ENCODE peak calls at places on chromosomes 1 and 21, in six cellular contexts. One of them, this sample, is unnamed.

GRCh38 chr21:19489930-19490329 is 1086.3 kb upstream of the TMPRSS15 start:
- DNase-seq in lower lobe of right lung: no peak
- DNase-seq in IMR-90: no peak
- DNase-seq in cardiac fibroblast: no peak
- DNase-seq in cardiac muscle cell: no peak
- DNase-seq in fibroblast of pulmonary artery: no peak
- DNase-seq in this sample: no peak

GRCh38 chr1:214563881-214564280 is 12.5 kb upstream of the PTPN14 start:
- DNase-seq in lower lobe of right lung: no peak
- DNase-seq in IMR-90: peak; percentile 40
- DNase-seq in cardiac fibroblast: peak; percentile 66
- DNase-seq in cardiac muscle cell: peak; percentile 76
- DNase-seq in fibroblast of pulmonary artery: peak; percentile 75
- DNase-seq in this sample: no peak

GRCh38 chr1:3197781-3198316 is 128.8 kb downstream of the PRDM16 start:
- DNase-seq in lower lobe of right lung: no peak
- DNase-seq in IMR-90: no peak
- DNase-seq in cardiac fibroblast: no peak
- DNase-seq in cardiac muscle cell: no peak
- DNase-seq in fibroblast of pulmonary artery: no peak
- DNase-seq in this sample: no peak

GRCh38 chr1:186781731-186782130 is 47.0 kb upstream of the PLA2G4A start:
- DNase-seq in lower lobe of right lung: no peak
- DNase-seq in IMR-90: no peak
- DNase-seq in cardiac fibroblast: peak; percentile 25
- DNase-seq in cardiac muscle cell: peak; percentile 46
- DNase-seq in fibroblast of pulmonary artery: peak; percentile 44
- DNase-seq in this sample: no peak

GRCh38 chr1:235998812-235999211 is 66.1 kb downstream of the NID1 start:
- DNase-seq in lower lobe of right lung: no peak
- DNase-seq in IMR-90: no peak
- DNase-seq in cardiac fibroblast: peak; percentile 50
- DNase-seq in cardiac muscle cell: no peak
- DNase-seq in fibroblast of pulmonary artery: no peak
- DNase-seq in this sample: no peak

GRCh38 chr1:111983500-111983899 is 6.0 kb downstream of the KCND3 start:
- DNase-seq in lower lobe of right lung: no peak
- DNase-seq in IMR-90: no peak
- DNase-seq in cardiac fibroblast: no peak
- DNase-seq in cardiac muscle cell: no peak
- DNase-seq in fibroblast of pulmonary artery: no peak
- DNase-seq in this sample: no peak

GRCh38 chr1:185636848-185637247 is 97.3 kb upstream of the HMCN1 start:
- DNase-seq in lower lobe of right lung: no peak
- DNase-seq in IMR-90: no peak
- DNase-seq in cardiac fibroblast: no peak
- DNase-seq in cardiac muscle cell: no peak
- DNase-seq in fibroblast of pulmonary artery: no peak
- DNase-seq in this sample: no peak

GRCh38 chr1:205229916-205230700 is 2.4 kb downstream of the TMCC2 start:
- DNase-seq in lower lobe of right lung: no peak
- DNase-seq in IMR-90: no peak
- DNase-seq in cardiac fibroblast: no peak
- DNase-seq in cardiac muscle cell: no peak
- DNase-seq in fibroblast of pulmonary artery: no peak
- DNase-seq in this sample: no peak

GRCh38 chr1:205301220-205301821 is 20.2 kb downstream of the NUAK2 start:
- DNase-seq in lower lobe of right lung: peak; percentile 91
- DNase-seq in IMR-90: peak; percentile 97
- DNase-seq in cardiac fibroblast: peak; percentile 95
- DNase-seq in cardiac muscle cell: peak; percentile 99
- DNase-seq in fibroblast of pulmonary artery: peak; percentile 98
- DNase-seq in this sample: peak; percentile 96

GRCh38 chr21:44865561-44866280 is 7.8 kb downstream of the PTTG1IP start:
- DNase-seq in lower lobe of right lung: no peak
- DNase-seq in IMR-90: no peak
- DNase-seq in cardiac fibroblast: peak; percentile 23
- DNase-seq in cardiac muscle cell: peak; percentile 18
- DNase-seq in fibroblast of pulmonary artery: peak; percentile 17
- DNase-seq in this sample: peak; percentile 7

DNA sequence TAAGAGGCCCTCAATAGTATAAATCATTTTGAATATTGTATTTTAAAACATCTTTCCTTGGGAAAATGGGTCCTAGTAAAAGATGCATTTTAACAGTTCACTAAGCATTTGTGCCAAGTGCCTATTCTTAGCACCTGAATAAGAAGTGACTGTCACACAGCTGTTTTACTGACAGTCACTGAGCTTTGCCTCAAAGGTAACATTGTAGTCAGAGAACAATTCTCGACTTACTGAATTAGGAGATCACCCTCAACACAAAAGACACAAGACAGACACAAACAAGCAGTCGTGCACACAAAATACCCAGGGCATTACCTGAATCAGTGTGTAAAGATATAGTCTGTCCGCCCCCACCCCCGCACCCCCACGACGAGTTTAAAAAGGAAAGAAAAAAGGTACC is 388 bp downstream of the ESRRG start:
- DNase-seq in lower lobe of right lung: no peak
- DNase-seq in IMR-90: no peak
- DNase-seq in cardiac fibroblast: no peak
- DNase-seq in cardiac muscle cell: no peak
- DNase-seq in fibroblast of pulmonary artery: no peak
- DNase-seq in this sample: no peak
- H3K4me3 ChIP-seq in lower lobe of right lung: peak overlapping the region; percentile 45
- H3K4me3 ChIP-seq in IMR-90: peak overlapping the region; percentile 37
- H3K4me3 ChIP-seq in cardiac fibroblast: no peak overlapping the region
- H3K4me3 ChIP-seq in cardiac muscle cell: peak overlapping the region; percentile 44
- H3K4me3 ChIP-seq in fibroblast of pulmonary artery: no peak overlapping the region
- H3K4me3 ChIP-seq in this sample: peak overlapping the region; percentile 46

GRCh38 chr1:13703558-13704485 is 3.8 kb downstream of the PRDM2 start:
- DNase-seq in lower lobe of right lung: no peak
- DNase-seq in IMR-90: no peak
- DNase-seq in cardiac fibroblast: no peak
- DNase-seq in cardiac muscle cell: no peak
- DNase-seq in fibroblast of pulmonary artery: no peak
- DNase-seq in this sample: no peak
- TF ChIP-seq CTCF in lower lobe of right lung: no peak
- TF ChIP-seq CTCF in IMR-90: no peak
- TF ChIP-seq CTCF in cardiac fibroblast: peak; percentile 4
- TF ChIP-seq CTCF in cardiac muscle cell: no peak
- TF ChIP-seq CTCF in fibroblast of pulmonary artery: peak; percentile 7
- TF ChIP-seq CTCF in this sample: peak; percentile 13

DNA sequence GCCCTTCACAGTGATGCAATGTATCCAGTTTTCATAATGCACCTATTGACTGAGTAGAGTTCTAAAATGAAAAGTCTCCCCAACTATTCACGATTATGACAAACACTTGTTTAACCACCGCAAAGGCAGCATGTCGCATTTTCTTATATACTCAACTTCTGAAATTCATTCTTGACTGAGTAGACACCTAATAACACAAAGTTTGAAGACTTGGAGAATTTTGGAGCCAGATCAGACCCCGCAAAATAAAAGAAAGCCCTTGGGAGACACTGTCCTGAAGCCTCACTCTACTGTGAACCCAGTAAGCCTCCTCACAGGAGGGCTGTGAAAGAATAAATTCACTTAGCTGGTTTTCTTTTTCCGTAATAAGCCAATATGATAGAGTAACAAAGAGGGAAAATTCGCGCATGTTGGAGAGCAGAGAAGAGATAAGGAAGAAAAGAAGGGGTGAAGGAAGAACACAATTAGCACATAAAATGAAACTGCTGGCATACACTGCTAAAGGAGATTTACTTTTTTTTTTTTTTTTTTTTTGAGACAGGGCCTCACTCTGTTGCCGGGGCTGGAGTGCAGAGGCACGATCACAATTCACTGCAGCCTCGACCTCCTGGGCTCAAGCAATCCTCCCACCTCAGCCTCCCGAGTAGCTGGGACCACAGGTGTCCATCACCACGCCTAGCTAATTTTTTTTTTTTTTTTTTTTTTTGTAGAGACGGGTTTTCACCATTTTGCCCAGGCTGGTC is 492 bp upstream of the COLGALT2 start:
- DNase-seq in lower lobe of right lung: no peak
- DNase-seq in IMR-90: no peak
- DNase-seq in cardiac fibroblast: no peak
- DNase-seq in cardiac muscle cell: no peak
- DNase-seq in fibroblast of pulmonary artery: no peak
- DNase-seq in this sample: no peak
- H3K4me3 ChIP-seq in lower lobe of right lung: peak overlapping the region; percentile 69
- H3K4me3 ChIP-seq in IMR-90: peak overlapping the region; percentile 96
- H3K4me3 ChIP-seq in cardiac fibroblast: no peak overlapping the region
- H3K4me3 ChIP-seq in cardiac muscle cell: peak overlapping the region; percentile 60
- H3K4me3 ChIP-seq in fibroblast of pulmonary artery: peak overlapping the region; percentile 56
- H3K4me3 ChIP-seq in this sample: no peak overlapping the region

GRCh38 chr1:174075245-174075692 is 53.1 kb upstream of the RC3H1 start:
- DNase-seq in lower lobe of right lung: no peak
- DNase-seq in IMR-90: no peak
- DNase-seq in cardiac fibroblast: peak; percentile 15
- DNase-seq in cardiac muscle cell: peak; percentile 37
- DNase-seq in fibroblast of pulmonary artery: no peak
- DNase-seq in this sample: no peak

GRCh38 chr1:174072546-174072945 is 50.4 kb upstream of the RC3H1 start:
- DNase-seq in lower lobe of right lung: no peak
- DNase-seq in IMR-90: no peak
- DNase-seq in cardiac fibroblast: no peak
- DNase-seq in cardiac muscle cell: no peak
- DNase-seq in fibroblast of pulmonary artery: no peak
- DNase-seq in this sample: no peak

GRCh38 chr1:174077755-174078490 is 55.8 kb upstream of the RC3H1 start:
- DNase-seq in lower lobe of right lung: no peak
- DNase-seq in IMR-90: no peak
- DNase-seq in cardiac fibroblast: no peak
- DNase-seq in cardiac muscle cell: no peak
- DNase-seq in fibroblast of pulmonary artery: no peak
- DNase-seq in this sample: peak; percentile 9

GRCh38 chr1:174070614-174071013 is 48.5 kb upstream of the RC3H1 start:
- DNase-seq in lower lobe of right lung: no peak
- DNase-seq in IMR-90: no peak
- DNase-seq in cardiac fibroblast: no peak
- DNase-seq in cardiac muscle cell: no peak
- DNase-seq in fibroblast of pulmonary artery: no peak
- DNase-seq in this sample: no peak

GRCh38 chr1:174074757-174075156 is 52.6 kb upstream of the RC3H1 start:
- DNase-seq in lower lobe of right lung: no peak
- DNase-seq in IMR-90: peak; percentile 55
- DNase-seq in cardiac fibroblast: peak; percentile 60
- DNase-seq in cardiac muscle cell: peak; percentile 53
- DNase-seq in fibroblast of pulmonary artery: peak; percentile 59
- DNase-seq in this sample: peak; percentile 39
- TF ChIP-seq CTCF in lower lobe of right lung: peak; percentile 27
- TF ChIP-seq CTCF in IMR-90: peak; percentile 64
- TF ChIP-seq CTCF in cardiac fibroblast: peak; percentile 30
- TF ChIP-seq CTCF in cardiac muscle cell: peak; percentile 39
- TF ChIP-seq CTCF in fibroblast of pulmonary artery: peak; percentile 44
- TF ChIP-seq CTCF in this sample: peak; percentile 41

GRCh38 chr21:35449846-35450245 is 400.7 kb upstream of the RUNX1 start:
- DNase-seq in lower lobe of right lung: no peak
- DNase-seq in IMR-90: no peak
- DNase-seq in cardiac fibroblast: no peak
- DNase-seq in cardiac muscle cell: no peak
- DNase-seq in fibroblast of pulmonary artery: no peak
- DNase-seq in this sample: no peak
- H3K4me3 ChIP-seq in lower lobe of right lung: no peak overlapping the region
- H3K4me3 ChIP-seq in IMR-90: no peak overlapping the region
- H3K4me3 ChIP-seq in cardiac fibroblast: no peak overlapping the region
- H3K4me3 ChIP-seq in cardiac muscle cell: no peak overlapping the region
- H3K4me3 ChIP-seq in fibroblast of pulmonary artery: no peak overlapping the region
- H3K4me3 ChIP-seq in this sample: no peak overlapping the region

DNA sequence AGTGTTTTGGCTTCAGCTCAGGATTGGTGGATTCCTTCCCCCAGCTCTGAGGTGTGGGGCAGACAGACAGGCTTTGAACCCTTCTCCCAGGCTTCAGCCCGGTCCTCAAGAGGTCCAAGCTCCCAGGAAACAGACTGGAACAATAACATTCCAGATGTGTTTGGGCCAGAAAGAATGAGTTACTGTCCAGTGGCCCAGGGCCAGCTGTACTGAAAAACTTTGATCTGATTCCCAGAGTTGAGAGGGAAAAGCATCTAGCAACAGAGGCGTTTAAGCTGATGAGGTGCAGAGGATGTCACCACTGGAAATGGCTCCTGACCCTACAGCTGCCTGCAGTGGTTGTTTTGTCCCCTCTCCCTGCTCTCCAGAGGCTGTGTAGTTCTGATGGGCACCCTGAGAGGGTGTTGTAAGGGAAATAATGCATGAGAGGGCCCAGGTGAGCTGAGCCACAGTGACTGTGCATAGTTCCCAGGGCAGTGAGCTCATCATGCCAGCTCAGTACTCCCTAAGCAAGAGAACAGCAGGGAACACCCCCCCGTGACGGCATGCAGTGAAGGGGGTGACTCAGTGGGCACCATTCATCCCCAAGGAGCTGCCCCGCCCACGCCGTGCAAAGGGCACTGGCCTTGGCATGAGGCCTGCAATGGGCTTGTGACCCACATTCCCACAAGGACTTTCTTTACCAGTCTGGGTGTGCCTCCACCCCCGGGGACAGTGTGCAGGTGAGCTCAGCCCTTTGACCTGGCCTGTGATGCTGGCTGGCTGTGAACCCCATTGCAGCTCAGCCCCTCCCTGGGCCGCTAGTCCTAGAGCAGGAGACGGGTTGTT is 13.8 kb upstream of the SFN start:
- DNase-seq in lower lobe of right lung: peak; percentile 69
- DNase-seq in IMR-90: peak; percentile 90
- DNase-seq in cardiac fibroblast: peak; percentile 94
- DNase-seq in cardiac muscle cell: peak; percentile 48
- DNase-seq in fibroblast of pulmonary artery: peak; percentile 71
- DNase-seq in this sample: peak; percentile 83
- TF ChIP-seq CTCF in lower lobe of right lung: no peak
- TF ChIP-seq CTCF in IMR-90: peak; percentile 1
- TF ChIP-seq CTCF in cardiac fibroblast: no peak
- TF ChIP-seq CTCF in cardiac muscle cell: no peak
- TF ChIP-seq CTCF in fibroblast of pulmonary artery: no peak
- TF ChIP-seq CTCF in this sample: no peak

GRCh38 chr1:25166847-25167246 is 65.5 kb downstream of the SYF2 start:
- DNase-seq in lower lobe of right lung: no peak
- DNase-seq in IMR-90: no peak
- DNase-seq in cardiac fibroblast: no peak
- DNase-seq in cardiac muscle cell: no peak
- DNase-seq in fibroblast of pulmonary artery: no peak
- DNase-seq in this sample: no peak
- H3K4me3 ChIP-seq in lower lobe of right lung: no peak overlapping the region
- H3K4me3 ChIP-seq in IMR-90: no peak overlapping the region
- H3K4me3 ChIP-seq in cardiac fibroblast: no peak overlapping the region
- H3K4me3 ChIP-seq in cardiac muscle cell: no peak overlapping the region
- H3K4me3 ChIP-seq in fibroblast of pulmonary artery: no peak overlapping the region
- H3K4me3 ChIP-seq in this sample: no peak overlapping the region

GRCh38 chr1:212700597-212700891 is 904 bp upstream of the BATF3 start:
- DNase-seq in lower lobe of right lung: no peak
- DNase-seq in IMR-90: no peak
- DNase-seq in cardiac fibroblast: no peak
- DNase-seq in cardiac muscle cell: no peak
- DNase-seq in fibroblast of pulmonary artery: no peak
- DNase-seq in this sample: no peak

GRCh38 chr1:212701910-212702309 is 2.3 kb upstream of the BATF3 start:
- DNase-seq in lower lobe of right lung: no peak
- DNase-seq in IMR-90: no peak
- DNase-seq in cardiac fibroblast: no peak
- DNase-seq in cardiac muscle cell: no peak
- DNase-seq in fibroblast of pulmonary artery: no peak
- DNase-seq in this sample: no peak

GRCh38 chr1:212702672-212703071 is 3.0 kb upstream of the BATF3 start:
- DNase-seq in lower lobe of right lung: no peak
- DNase-seq in IMR-90: no peak
- DNase-seq in cardiac fibroblast: no peak
- DNase-seq in cardiac muscle cell: no peak
- DNase-seq in fibroblast of pulmonary artery: no peak
- DNase-seq in this sample: no peak

GRCh38 chr1:212699839-212700596 is at the start of gene BATF3:
- DNase-seq in lower lobe of right lung: peak; percentile 80
- DNase-seq in IMR-90: no peak
- DNase-seq in cardiac fibroblast: no peak
- DNase-seq in cardiac muscle cell: no peak
- DNase-seq in fibroblast of pulmonary artery: no peak
- DNase-seq in this sample: no peak

GRCh38 chr1:212700892-212701819 is 1.5 kb upstream of the BATF3 start:
- DNase-seq in lower lobe of right lung: peak; percentile 65
- DNase-seq in IMR-90: peak; percentile 62
- DNase-seq in cardiac fibroblast: peak; percentile 58
- DNase-seq in cardiac muscle cell: peak; percentile 66
- DNase-seq in fibroblast of pulmonary artery: peak; percentile 56
- DNase-seq in this sample: peak; percentile 64
- TF ChIP-seq CTCF in lower lobe of right lung: peak; percentile 22
- TF ChIP-seq CTCF in IMR-90: peak; percentile 20
- TF ChIP-seq CTCF in cardiac fibroblast: no peak
- TF ChIP-seq CTCF in cardiac muscle cell: no peak
- TF ChIP-seq CTCF in fibroblast of pulmonary artery: peak; percentile 28
- TF ChIP-seq CTCF in this sample: peak; percentile 31